ENCODE peak calls at places on chromosomes 12 and 14, in ten cellular contexts. One of them, this sample, is unnamed. For H3K4me1, the result is how much of the 10 kb centered on the place peaks cover.

GRCh38 chr12:21026302-21026701 is 104.7 kb upstream of the SLCO1B1 start:
- DNase-seq in heart left ventricle: no peak
- DNase-seq in transverse colon: no peak
- DNase-seq in endothelial cell of umbilical vein: no peak
- DNase-seq in IMR-90: no peak
- DNase-seq in stomach: no peak
- DNase-seq in body of pancreas: no peak
- DNase-seq in A549: no peak
- DNase-seq in breast epithelium: no peak
- DNase-seq in sigmoid colon: no peak
- DNase-seq in this sample: no peak

GRCh38 chr14:52596320-52596719 is 43.7 kb downstream of the GPR137C start:
- DNase-seq in stomach: no peak
- DNase-seq in heart left ventricle: no peak
- DNase-seq in breast epithelium: no peak
- DNase-seq in body of pancreas: no peak
- DNase-seq in A549: no peak
- DNase-seq in endothelial cell of umbilical vein: no peak
- DNase-seq in sigmoid colon: no peak
- DNase-seq in IMR-90: no peak
- DNase-seq in transverse colon: no peak
- DNase-seq in this sample: no peak

GRCh38 chr12:113438523-113439300 is 16.5 kb downstream of the SDSL start:
- DNase-seq in body of pancreas: no peak
- DNase-seq in stomach: no peak
- DNase-seq in transverse colon: no peak
- DNase-seq in sigmoid colon: no peak
- DNase-seq in endothelial cell of umbilical vein: no peak
- DNase-seq in A549: no peak
- DNase-seq in heart left ventricle: no peak
- DNase-seq in breast epithelium: no peak
- DNase-seq in IMR-90: no peak
- DNase-seq in this sample: no peak

GRCh38 chr12:16076553-16076952 is 165.4 kb downstream of the DERA start:
- DNase-seq in A549: peak
- DNase-seq in endothelial cell of umbilical vein: no peak
- DNase-seq in transverse colon: no peak
- DNase-seq in stomach: no peak
- DNase-seq in breast epithelium: no peak
- DNase-seq in body of pancreas: no peak
- DNase-seq in IMR-90: peak
- DNase-seq in heart left ventricle: no peak
- DNase-seq in sigmoid colon: no peak
- DNase-seq in this sample: no peak

GRCh38 chr12:123132951-123133619 is 17.8 kb downstream of the PITPNM2 start:
- DNase-seq in transverse colon: no peak
- DNase-seq in stomach: no peak
- DNase-seq in heart left ventricle: no peak
- DNase-seq in body of pancreas: no peak
- DNase-seq in IMR-90: no peak
- DNase-seq in breast epithelium: no peak
- DNase-seq in A549: no peak
- DNase-seq in sigmoid colon: no peak
- DNase-seq in endothelial cell of umbilical vein: no peak
- DNase-seq in this sample: no peak

GRCh38 chr14:76782885-76783566 is 21.8 kb downstream of the VASH1 start:
- DNase-seq in A549: no peak
- DNase-seq in endothelial cell of umbilical vein: no peak
- DNase-seq in stomach: no peak
- DNase-seq in breast epithelium: no peak
- DNase-seq in body of pancreas: no peak
- DNase-seq in sigmoid colon: no peak
- DNase-seq in IMR-90: no peak
- DNase-seq in heart left ventricle: no peak
- DNase-seq in transverse colon: no peak
- DNase-seq in this sample: peak

GRCh38 chr14:64706119-64706465 is 1.9 kb downstream of the PLEKHG3 start:
- DNase-seq in stomach: no peak
- DNase-seq in heart left ventricle: no peak
- DNase-seq in breast epithelium: no peak
- DNase-seq in body of pancreas: no peak
- DNase-seq in sigmoid colon: peak
- DNase-seq in A549: no peak
- DNase-seq in transverse colon: no peak
- DNase-seq in endothelial cell of umbilical vein: no peak
- DNase-seq in IMR-90: no peak
- DNase-seq in this sample: no peak

GRCh38 chr12:51324953-51325352 is 979 bp upstream of the BIN2 start:
- DNase-seq in breast epithelium: no peak
- DNase-seq in A549: no peak
- DNase-seq in body of pancreas: no peak
- DNase-seq in endothelial cell of umbilical vein: no peak
- DNase-seq in IMR-90: no peak
- DNase-seq in transverse colon: no peak
- DNase-seq in heart left ventricle: no peak
- DNase-seq in stomach: no peak
- DNase-seq in sigmoid colon: no peak
- DNase-seq in this sample: no peak

GRCh38 chr12:106049105-106049504 is 89.6 kb downstream of the NUAK1 start:
- DNase-seq in IMR-90: no peak
- DNase-seq in A549: no peak
- DNase-seq in heart left ventricle: no peak
- DNase-seq in body of pancreas: no peak
- DNase-seq in endothelial cell of umbilical vein: no peak
- DNase-seq in sigmoid colon: no peak
- DNase-seq in stomach: no peak
- DNase-seq in transverse colon: no peak
- DNase-seq in breast epithelium: no peak
- DNase-seq in this sample: peak

GRCh38 chr14:105010891-105011291 is 10.0 kb downstream of the CDCA4 start:
- DNase-seq in stomach: no peak
- DNase-seq in endothelial cell of umbilical vein: no peak
- DNase-seq in breast epithelium: no peak
- DNase-seq in sigmoid colon: peak
- DNase-seq in A549: no peak
- DNase-seq in IMR-90: no peak
- DNase-seq in transverse colon: peak
- DNase-seq in body of pancreas: no peak
- DNase-seq in heart left ventricle: no peak
- DNase-seq in this sample: no peak

GRCh38 chr12:1054103-1054838 is 63.2 kb downstream of the ERC1 start:
- DNase-seq in IMR-90: no peak
- DNase-seq in transverse colon: no peak
- DNase-seq in sigmoid colon: no peak
- DNase-seq in breast epithelium: no peak
- DNase-seq in endothelial cell of umbilical vein: no peak
- DNase-seq in heart left ventricle: no peak
- DNase-seq in body of pancreas: peak
- DNase-seq in stomach: no peak
- DNase-seq in A549: no peak
- DNase-seq in this sample: no peak

GRCh38 chr12:104306376-104306775 is 2.8 kb downstream of the EID3 start:
- DNase-seq in sigmoid colon: no peak
- DNase-seq in transverse colon: no peak
- DNase-seq in stomach: no peak
- DNase-seq in IMR-90: no peak
- DNase-seq in endothelial cell of umbilical vein: no peak
- DNase-seq in A549: no peak
- DNase-seq in heart left ventricle: no peak
- DNase-seq in breast epithelium: no peak
- DNase-seq in body of pancreas: no peak
- DNase-seq in this sample: no peak

GRCh38 chr12:74747305-74747704 is 209.7 kb downstream of the ATXN7L3B start:
- DNase-seq in heart left ventricle: no peak
- DNase-seq in body of pancreas: no peak
- DNase-seq in sigmoid colon: no peak
- DNase-seq in transverse colon: no peak
- DNase-seq in endothelial cell of umbilical vein: no peak
- DNase-seq in stomach: no peak
- DNase-seq in A549: no peak
- DNase-seq in IMR-90: peak
- DNase-seq in breast epithelium: no peak
- DNase-seq in this sample: no peak

GRCh38 chr14:90545966-90546751 is 149.3 kb downstream of the CALM1 start:
- DNase-seq in A549: no peak
- DNase-seq in endothelial cell of umbilical vein: no peak
- DNase-seq in stomach: peak
- DNase-seq in IMR-90: no peak
- DNase-seq in heart left ventricle: peak
- DNase-seq in sigmoid colon: peak
- DNase-seq in breast epithelium: no peak
- DNase-seq in transverse colon: no peak
- DNase-seq in body of pancreas: peak
- DNase-seq in this sample: no peak

GRCh38 chr12:5796171-5797091 is 148.6 kb downstream of the ANO2 start:
- DNase-seq in A549: peak
- DNase-seq in heart left ventricle: peak
- DNase-seq in body of pancreas: peak
- DNase-seq in breast epithelium: no peak
- DNase-seq in sigmoid colon: no peak
- DNase-seq in transverse colon: peak
- DNase-seq in IMR-90: peak
- DNase-seq in stomach: peak
- DNase-seq in endothelial cell of umbilical vein: no peak
- DNase-seq in this sample: no peak

GRCh38 chr12:114063435-114063834 is 97.3 kb upstream of the RBM19 start:
- DNase-seq in transverse colon: no peak
- DNase-seq in endothelial cell of umbilical vein: no peak
- DNase-seq in stomach: no peak
- DNase-seq in breast epithelium: no peak
- DNase-seq in heart left ventricle: no peak
- DNase-seq in A549: no peak
- DNase-seq in body of pancreas: no peak
- DNase-seq in sigmoid colon: no peak
- DNase-seq in IMR-90: no peak
- DNase-seq in this sample: no peak

GRCh38 chr14:56491299-56492285 is 88.0 kb upstream of the TMEM260 start:
- DNase-seq in endothelial cell of umbilical vein: peak
- DNase-seq in heart left ventricle: no peak
- DNase-seq in body of pancreas: peak
- DNase-seq in sigmoid colon: no peak
- DNase-seq in A549: peak
- DNase-seq in stomach: no peak
- DNase-seq in breast epithelium: no peak
- DNase-seq in IMR-90: peak
- DNase-seq in transverse colon: peak
- DNase-seq in this sample: peak

GRCh38 chr12:29463198-29463597 is 34.3 kb downstream of the OVCH1 start:
- DNase-seq in breast epithelium: no peak
- DNase-seq in stomach: no peak
- DNase-seq in IMR-90: no peak
- DNase-seq in heart left ventricle: no peak
- DNase-seq in endothelial cell of umbilical vein: no peak
- DNase-seq in A549: no peak
- DNase-seq in sigmoid colon: no peak
- DNase-seq in transverse colon: no peak
- DNase-seq in body of pancreas: no peak
- DNase-seq in this sample: no peak

GRCh38 chr14:67260965-67261364 is 19.7 kb downstream of the PALS1 start:
- DNase-seq in stomach: no peak
- DNase-seq in body of pancreas: no peak
- DNase-seq in sigmoid colon: no peak
- DNase-seq in heart left ventricle: no peak
- DNase-seq in transverse colon: no peak
- DNase-seq in endothelial cell of umbilical vein: no peak
- DNase-seq in IMR-90: no peak
- DNase-seq in A549: no peak
- DNase-seq in breast epithelium: no peak
- DNase-seq in this sample: no peak
- H3K4me1 ChIP-seq in stomach: under half
- H3K4me1 ChIP-seq in body of pancreas: under half
- H3K4me1 ChIP-seq in sigmoid colon: under half
- H3K4me1 ChIP-seq in heart left ventricle: under half
- H3K4me1 ChIP-seq in transverse colon: under half
- H3K4me1 ChIP-seq in endothelial cell of umbilical vein: under half
- H3K4me1 ChIP-seq in IMR-90: under half
- H3K4me1 ChIP-seq in A549: under half
- H3K4me1 ChIP-seq in breast epithelium: under half
- H3K4me1 ChIP-seq in this sample: under half

DNA sequence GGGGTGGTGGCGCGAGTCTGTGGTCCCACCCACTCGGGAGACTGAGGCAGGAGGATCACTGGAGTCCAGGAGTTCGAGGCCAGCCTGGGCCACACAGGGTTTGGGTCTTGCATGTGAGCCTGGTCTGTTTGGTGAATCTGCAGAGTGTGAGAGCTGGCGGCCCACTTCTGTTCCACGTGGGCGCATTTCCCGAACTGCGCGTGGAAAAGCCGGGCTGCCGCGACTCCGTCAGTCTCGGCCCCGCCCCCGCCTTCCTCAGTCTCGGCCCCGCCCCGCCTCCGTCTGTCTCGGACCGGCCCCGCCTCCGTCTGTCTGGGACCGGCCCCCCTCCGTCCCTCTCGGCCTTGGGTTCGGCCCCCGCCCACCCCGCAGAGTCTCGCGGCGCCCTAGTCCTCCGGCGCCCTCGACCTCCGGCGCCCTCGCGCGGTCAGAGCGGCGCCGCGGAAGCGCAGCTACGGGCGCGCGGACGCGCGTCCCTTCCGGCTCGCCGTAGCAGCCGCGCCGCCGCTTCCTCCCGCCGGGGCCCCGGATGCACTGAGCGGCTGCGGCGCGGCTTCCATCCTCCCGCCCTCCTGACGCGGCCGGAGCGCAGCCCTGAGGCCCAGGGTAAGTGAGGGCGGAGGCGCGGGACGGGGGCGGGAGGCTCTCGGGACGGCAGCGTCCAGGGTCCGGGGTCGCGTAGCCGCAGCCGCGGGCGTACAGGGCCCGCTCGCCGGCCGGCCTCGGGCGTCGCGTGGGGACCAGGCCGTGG is at the start of gene EP400:
- DNase-seq in A549: peak
- DNase-seq in IMR-90: peak
- DNase-seq in stomach: peak
- DNase-seq in transverse colon: peak
- DNase-seq in breast epithelium: peak
- DNase-seq in body of pancreas: peak
- DNase-seq in sigmoid colon: peak
- DNase-seq in endothelial cell of umbilical vein: peak
- DNase-seq in heart left ventricle: peak
- DNase-seq in this sample: peak
- TF ChIP-seq POLR2A in A549: peak
- TF ChIP-seq POLR2A in IMR-90: peak
- TF ChIP-seq POLR2A in stomach: no peak
- TF ChIP-seq POLR2A in transverse colon: peak
- TF ChIP-seq POLR2A in breast epithelium: no peak
- TF ChIP-seq POLR2A in body of pancreas: no peak
- TF ChIP-seq POLR2A in sigmoid colon: no peak
- TF ChIP-seq POLR2A in endothelial cell of umbilical vein: peak
- TF ChIP-seq POLR2A in heart left ventricle: peak
- TF ChIP-seq POLR2A in this sample: no peak

GRCh38 chr12:12716151-12716844 is 870 bp upstream of the CDKN1B start:
- DNase-seq in body of pancreas: peak
- DNase-seq in IMR-90: peak
- DNase-seq in A549: no peak
- DNase-seq in transverse colon: no peak
- DNase-seq in sigmoid colon: no peak
- DNase-seq in heart left ventricle: no peak
- DNase-seq in stomach: no peak
- DNase-seq in endothelial cell of umbilical vein: peak
- DNase-seq in breast epithelium: no peak
- DNase-seq in this sample: peak
- H3K4me3 ChIP-seq in body of pancreas: peak
- H3K4me3 ChIP-seq in IMR-90: peak
- H3K4me3 ChIP-seq in A549: peak
- H3K4me3 ChIP-seq in transverse colon: peak
- H3K4me3 ChIP-seq in sigmoid colon: peak
- H3K4me3 ChIP-seq in heart left ventricle: peak
- H3K4me3 ChIP-seq in stomach: peak
- H3K4me3 ChIP-seq in endothelial cell of umbilical vein: peak
- H3K4me3 ChIP-seq in breast epithelium: peak
- H3K4me3 ChIP-seq in this sample: peak

GRCh38 chr14:97318380-97318779 is 521.2 kb downstream of the VRK1 start:
- DNase-seq in sigmoid colon: no peak
- DNase-seq in transverse colon: no peak
- DNase-seq in endothelial cell of umbilical vein: no peak
- DNase-seq in stomach: no peak
- DNase-seq in heart left ventricle: no peak
- DNase-seq in A549: no peak
- DNase-seq in body of pancreas: no peak
- DNase-seq in IMR-90: no peak
- DNase-seq in breast epithelium: no peak
- DNase-seq in this sample: no peak
- H3K4me1 ChIP-seq in sigmoid colon: under half
- H3K4me1 ChIP-seq in transverse colon: under half
- H3K4me1 ChIP-seq in endothelial cell of umbilical vein: under half
- H3K4me1 ChIP-seq in stomach: under half
- H3K4me1 ChIP-seq in heart left ventricle: under half
- H3K4me1 ChIP-seq in A549: under half
- H3K4me1 ChIP-seq in body of pancreas: under half
- H3K4me1 ChIP-seq in IMR-90: under half
- H3K4me1 ChIP-seq in breast epithelium: under half
- H3K4me1 ChIP-seq in this sample: under half